ENCODE peak calls at places on chromosomes 2 and 18, in seven cellular contexts. R, N, F, Y, I, U and C are unnamed samples.

GRCh38 chr2:238458641-238459040 is 31.9 kb downstream of the ASB1 start:
- DNase-seq in R (no peak), N (peak; percentile 73), F (no peak), Y (no peak), I (no peak), U (no peak), C (no peak)

GRCh38 chr2:108813732-108814131 is 27.2 kb downstream of the CCDC138 start:
- DNase-seq in R (no peak), N (no peak), F (no peak), Y (no peak), I (no peak), U (no peak), C (no peak)

GRCh38 chr18:6249788-6250187 is 164.9 kb downstream of the L3MBTL4 start:
- DNase-seq in R (no peak), N (no peak), F (no peak), Y (no peak), I (no peak), U (no peak), C (no peak)

GRCh38 chr2:138356178-138356577 is 145.4 kb upstream of the SPOPL start:
- DNase-seq in R (no peak), N (peak; percentile 82), F (no peak), Y (no peak), I (no peak), U (peak; percentile 64), C (no peak)

GRCh38 chr2:224816816-224817215 is 100.7 kb upstream of the CCDC195 start:
- DNase-seq in R (no peak), N (peak; percentile 82), F (no peak), Y (no peak), I (no peak), U (peak; percentile 51), C (no peak)

GRCh38 chr18:23068692-23069305 is 66.5 kb upstream of the CABLES1 start:
- DNase-seq in R (no peak), N (no peak), F (no peak), Y (no peak), I (no peak), U (no peak), C (no peak)

GRCh38 chr2:11938196-11938595 is 191.8 kb downstream of the LPIN1 start:
- DNase-seq in R (no peak), N (peak; percentile 56), F (no peak), Y (no peak), I (no peak), U (peak; percentile 10), C (peak; percentile 46)

GRCh38 chr2:48755473-48755872 is at the start of gene LHCGR:
- DNase-seq in R (peak; percentile 74), N (no peak), F (no peak), Y (no peak), I (peak; percentile 50), U (no peak), C (no peak)

GRCh38 chr2:117980381-117980780 is 33.5 kb downstream of the CCDC93 start:
- DNase-seq in R (no peak), N (no peak), F (no peak), Y (no peak), I (no peak), U (peak; percentile 70), C (no peak)

GRCh38 chr18:9859232-9859631 is 26.5 kb upstream of the TXNDC2 start:
- DNase-seq in R (no peak), N (no peak), F (no peak), Y (no peak), I (no peak), U (no peak), C (no peak)

GRCh38 chr2:209260281-209260680 is 163.6 kb upstream of the MAP2 start:
- DNase-seq in R (no peak), N (no peak), F (no peak), Y (no peak), I (no peak), U (no peak), C (no peak)

GRCh38 chr2:58428286-58428552 is 187.1 kb upstream of the FANCL start:
- DNase-seq in R (peak; percentile 67), N (no peak), F (no peak), Y (no peak), I (peak; percentile 81), U (no peak), C (no peak)

GRCh38 chr2:1136071-1136470 is 185.4 kb downstream of the SNTG2 start:
- DNase-seq in R (no peak), N (no peak), F (no peak), Y (no peak), I (peak; percentile 35), U (no peak), C (no peak)